ENCODE peak calls at places on chromosomes 12 and 14, in five cellular contexts. L is psoas muscle, Z is HFFc6, O is fibroblast of lung, F is cardiac muscle cell. N is an unnamed sample.

GRCh38 chr12:92539966-92540791 is 162.6 kb upstream of the PLEKHG7 start:
- DNase-seq in F (no peak), Z (no peak), L (no peak), O (no peak), N (peak)

GRCh38 chr12:58034712-58035111 is 93.3 kb downstream of the ATP23 start:
- DNase-seq in O (no peak), Z (no peak), F (no peak), L (no peak), N (no peak)

GRCh38 chr14:65495196-65495595 is 82.7 kb downstream of the FUT8 start:
- DNase-seq in F (peak), L (no peak), O (peak), Z (no peak), N (no peak)

GRCh38 chr12:79547044-79547734 is 143.6 kb downstream of the PAWR start:
- DNase-seq in O (peak), L (no peak), Z (peak), F (peak), N (no peak)

GRCh38 chr12:22101749-22102243 is 55.8 kb downstream of the CMAS start:
- DNase-seq in L (peak), O (peak), Z (peak), F (peak), N (no peak)

GRCh38 chr12:86627001-86627400 is 370.8 kb upstream of the MGAT4C start:
- DNase-seq in O (no peak), Z (no peak), L (no peak), F (no peak), N (no peak)

GRCh38 chr14:46951103-46951502 is 299.5 kb upstream of the RPL10L start:
- DNase-seq in L (no peak), F (no peak), Z (no peak), O (no peak), N (no peak)

GRCh38 chr12:101648195-101648594 is 49.2 kb upstream of the CHPT1 start:
- DNase-seq in Z (no peak), O (no peak), L (no peak), F (no peak), N (no peak)

GRCh38 chr14:34231626-34232025 is 230.4 kb downstream of the SPTSSA start:
- DNase-seq in F (no peak), L (peak), O (peak), Z (no peak), N (no peak)

GRCh38 chr12:82069931-82070514 is 288.2 kb downstream of the CCDC59 start:
- DNase-seq in L (no peak), Z (no peak), O (no peak), F (no peak), N (no peak)

GRCh38 chr12:50200507-50201273 is 33.5 kb upstream of the CERS5 start:
- DNase-seq in L (no peak), F (peak), O (peak), Z (peak), N (no peak)

GRCh38 chr12:50315803-50316202 is 32.5 kb upstream of the LIMA1 start:
- DNase-seq in F (no peak), Z (no peak), O (no peak), L (no peak), N (no peak)

GRCh38 chr12:32183646-32184045 is 77.0 kb downstream of the BICD1 start:
- DNase-seq in F (no peak), Z (peak), O (peak), L (no peak), N (no peak)

GRCh38 chr12:110109037-110109836 is 14.9 kb upstream of the IFT81 start:
- DNase-seq in F (peak), Z (peak), L (peak), O (peak), N (no peak)

GRCh38 chr14:96071561-96071960 is 32.4 kb downstream of the C14orf132 start:
- DNase-seq in Z (no peak), L (no peak), O (no peak), F (no peak), N (no peak)

GRCh38 chr14:99679996-99680395 is 4.1 kb upstream of the CYP46A1 start:
- DNase-seq in L (no peak), F (no peak), O (no peak), Z (no peak), N (no peak)

GRCh38 chr12:126952106-126953007 is 1314.6 kb upstream of the TMEM132C start:
- DNase-seq in O (peak), L (no peak), Z (no peak), F (peak), N (no peak)

GRCh38 chr14:60622920-60623263 is 26.4 kb downstream of the SIX1 start:
- DNase-seq in O (peak), Z (no peak), L (no peak), F (peak), N (no peak)

GRCh38 chr12:121811434-121812319 is 7.9 kb downstream of the SETD1B start:
- DNase-seq in L (peak), O (peak), Z (peak), F (peak), N (peak)

GRCh38 chr12:46177842-46178608 is 90.8 kb downstream of the SLC38A1 start:
- DNase-seq in F (no peak), O (no peak), Z (no peak), L (no peak), N (no peak)

GRCh38 chr12:109947511-109947910 is 47.4 kb downstream of the TCHP start:
- DNase-seq in F (peak), Z (peak), L (no peak), O (peak), N (no peak)

GRCh38 chr12:130477701-130478100 is 140.0 kb downstream of the PIWIL1 start:
- DNase-seq in L (no peak), Z (no peak), F (no peak), O (no peak), N (no peak)

GRCh38 chr12:123532021-123532420 is 1.5 kb downstream of the RILPL1 start:
- DNase-seq in F (peak), Z (no peak), L (no peak), O (peak), N (peak)

GRCh38 chr12:52701281-52701680 is 2.0 kb downstream of the KRT77 start:
- DNase-seq in Z (no peak), L (no peak), F (no peak), O (no peak), N (no peak)

GRCh38 chr14:105065280-105066228 is at the start of gene GPR132:
- DNase-seq in F (peak), O (peak), Z (no peak), L (no peak), N (peak)

GRCh38 chr14:32473476-32473875 is 144.4 kb downstream of the AKAP6 start:
- DNase-seq in O (peak), L (peak), Z (peak), F (peak), N (no peak)

GRCh38 chr12:62481843-62482540 is 15.4 kb downstream of the MON2 start:
- DNase-seq in F (no peak), O (no peak), Z (no peak), L (no peak), N (no peak)

GRCh38 chr14:35114036-35114435 is 7.8 kb downstream of the PPP2R3C start:
- DNase-seq in Z (peak), L (no peak), F (no peak), O (peak), N (no peak)

GRCh38 chr12:47017901-47018479 is 61.4 kb upstream of the PCED1B start:
- DNase-seq in O (peak), Z (peak), F (no peak), L (no peak), N (no peak)

GRCh38 chr12:74468401-74468800 is 69.2 kb upstream of the ATXN7L3B start:
- DNase-seq in L (no peak), O (no peak), F (no peak), Z (no peak), N (no peak)

GRCh38 chr14:48974994-48975393 is 611.2 kb downstream of the RPS29 start:
- DNase-seq in O (no peak), Z (no peak), L (no peak), F (no peak), N (no peak)

GRCh38 chr14:34843011-34843554 is 32.1 kb downstream of the BAZ1A start:
- DNase-seq in Z (peak), L (no peak), F (peak), O (peak), N (no peak)

GRCh38 chr14:72781476-72782181 is 112.3 kb downstream of the DPF3 start:
- DNase-seq in Z (peak), O (peak), F (peak), L (no peak), N (no peak)

GRCh38 chr14:58239259-58240210 is 5.1 kb upstream of the PSMA3 start:
- DNase-seq in F (peak), O (peak), Z (peak), L (peak), N (peak)

GRCh38 chr12:120314220-120314619 is 12.1 kb downstream of the SIRT4 start:
- DNase-seq in Z (no peak), O (no peak), F (peak), L (no peak), N (no peak)

GRCh38 chr12:110689002-110689600 is at the start of gene HVCN1:
- DNase-seq in L (peak), Z (no peak), O (peak), F (peak), N (peak)

DNA sequence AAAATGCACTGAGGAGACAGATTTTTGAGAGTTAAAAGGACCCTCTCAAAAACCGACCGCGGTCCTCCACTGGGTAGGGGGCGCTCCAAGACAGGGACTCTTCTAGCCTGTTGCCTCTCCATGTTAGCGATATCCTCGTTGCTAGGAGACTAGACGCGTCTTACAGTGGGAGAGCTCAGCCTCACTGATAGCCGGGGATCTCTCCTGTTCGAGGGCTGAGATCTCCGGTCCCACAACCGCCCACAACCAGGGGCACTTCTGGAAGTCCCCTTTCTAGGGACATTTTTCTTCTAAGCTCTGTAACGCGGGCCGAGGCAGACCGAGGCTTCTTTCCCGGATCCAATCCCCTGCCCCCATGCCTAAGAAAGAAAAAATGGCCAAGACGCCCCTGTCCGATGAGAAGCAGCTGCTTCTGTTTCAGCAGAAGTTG is 21.3 kb downstream of the FKBP11 start:
- DNase-seq in L (peak), Z (peak), F (peak), O (peak), N (peak)
- TF ChIP-seq CTCF in L (peak), Z (peak), F (peak), O (peak), N (no peak)

GRCh38 chr14:21748869-21749303 is 75.3 kb upstream of the OR4E1 start:
- DNase-seq in Z (no peak), F (peak), L (no peak), O (no peak), N (no peak)
- TF ChIP-seq CTCF in Z (peak), F (peak), L (no peak), O (peak), N (no peak)

GRCh38 chr12:9109213-9109522 is 6.6 kb downstream of the A2M start:
- DNase-seq in O (no peak), F (no peak), Z (no peak), L (no peak), N (no peak)

GRCh38 chr12:9111525-9111924 is 4.2 kb downstream of the A2M start:
- DNase-seq in L (no peak), Z (no peak), F (no peak), O (no peak), N (no peak)

GRCh38 chr12:9112076-9112853 is 3.5 kb downstream of the A2M start:
- DNase-seq in O (no peak), F (no peak), L (no peak), Z (no peak), N (no peak)

GRCh38 chr12:9108504-9109212 is 7.1 kb downstream of the A2M start:
- DNase-seq in F (no peak), Z (no peak), L (no peak), O (no peak), N (no peak)

GRCh38 chr12:9109737-9110491 is 5.8 kb downstream of the A2M start:
- DNase-seq in F (no peak), O (no peak), L (no peak), Z (no peak), N (no peak)
- TF ChIP-seq CTCF in F (no peak), O (no peak), L (no peak), Z (no peak), N (no peak)

DNA sequence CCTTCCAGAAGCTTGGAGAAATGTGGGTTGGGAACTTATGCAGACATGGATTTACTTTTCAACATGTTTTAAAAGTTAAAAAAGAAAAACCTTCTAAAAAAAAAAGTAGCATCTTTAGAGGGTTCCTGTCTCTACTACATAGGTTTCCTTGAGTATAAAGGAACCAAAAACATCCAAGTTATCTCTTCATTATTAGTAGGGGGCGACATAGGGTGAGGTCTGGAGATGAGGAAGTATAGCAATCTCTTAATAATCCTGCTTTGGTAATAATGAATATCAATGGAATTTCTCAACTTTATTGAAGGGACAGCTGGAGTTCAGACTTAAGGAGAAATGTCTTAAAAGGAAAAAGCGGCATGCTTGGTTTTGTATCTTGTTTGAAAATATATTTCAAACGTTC is 6.5 kb upstream of the PLXNC1 start:
- DNase-seq in F (no peak), L (no peak), Z (no peak), O (no peak), N (no peak)
- TF ChIP-seq CTCF in F (no peak), L (no peak), Z (no peak), O (no peak), N (no peak)

GRCh38 chr12:31021809-31022492 is 51.7 kb upstream of the DDX11 start:
- DNase-seq in O (peak), F (no peak), Z (no peak), L (no peak), N (no peak)
- TF ChIP-seq CTCF in O (peak), F (no peak), Z (no peak), L (no peak), N (no peak)

DNA sequence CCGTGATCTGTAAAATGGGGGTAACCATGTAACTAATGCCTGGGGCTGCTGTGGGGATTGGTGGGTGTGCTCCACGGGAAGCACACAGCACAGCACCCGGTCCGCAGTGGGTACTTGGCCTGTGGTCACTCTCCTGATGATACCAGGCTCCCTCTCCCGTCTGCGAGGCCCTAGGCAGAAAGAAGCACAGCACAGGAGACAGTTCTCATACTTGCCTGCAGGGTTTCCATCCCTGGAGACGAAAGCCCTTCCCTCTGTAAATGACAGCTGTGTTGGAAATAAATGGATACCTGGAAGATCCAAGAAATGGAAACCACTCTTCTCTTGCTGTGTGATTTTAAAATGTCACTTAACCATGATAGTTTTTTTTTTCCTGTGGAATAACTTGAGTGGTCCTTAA is 7.9 kb upstream of the PRMT8 start:
- DNase-seq in Z (no peak), O (no peak), L (no peak), F (no peak), N (no peak)
- TF ChIP-seq CTCF in Z (no peak), O (no peak), L (no peak), F (no peak), N (no peak)

DNA sequence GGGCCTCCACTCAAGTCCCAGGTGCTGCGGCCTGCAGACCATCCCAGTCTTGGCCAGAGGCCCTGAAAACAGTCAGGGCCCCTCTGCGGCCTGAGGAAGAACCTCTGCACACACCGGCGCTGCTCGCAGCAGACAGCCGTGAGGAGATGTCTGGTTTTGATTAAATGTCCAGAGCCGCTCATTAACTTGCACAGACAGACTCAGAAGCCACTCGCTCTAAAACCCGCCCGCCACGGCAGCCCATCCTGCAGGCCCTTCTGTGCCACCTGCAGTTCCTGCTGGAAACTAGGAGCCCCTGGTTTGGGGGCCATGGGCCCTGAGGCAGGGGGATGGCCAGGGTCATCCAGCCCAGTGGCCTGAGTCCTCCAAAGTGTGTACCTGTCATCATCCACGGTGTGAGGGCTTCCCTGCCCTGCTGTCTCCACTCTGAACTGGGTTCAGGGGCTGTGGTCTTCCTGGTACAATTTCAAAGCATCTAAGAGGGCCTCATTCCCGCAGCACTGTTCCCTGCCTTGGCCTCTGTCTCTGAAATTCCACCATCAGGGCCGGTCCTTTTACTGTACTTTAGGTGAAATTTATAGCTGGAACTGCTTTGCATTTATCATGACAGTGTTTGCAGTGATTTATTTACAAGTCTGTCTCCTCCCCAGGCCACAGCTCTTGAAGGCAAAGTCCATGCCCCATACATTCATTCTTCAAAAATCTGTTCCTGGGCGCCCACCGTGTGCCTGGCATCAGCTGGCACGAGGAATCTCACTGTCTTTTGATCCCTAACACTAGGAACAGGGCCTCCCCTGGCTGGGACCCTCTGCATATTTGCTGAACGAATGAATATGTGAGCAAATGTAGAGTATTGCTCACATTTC is 36.7 kb upstream of the NCOR2 start:
- DNase-seq in F (no peak), Z (no peak), O (no peak), L (no peak), N (no peak)
- TF ChIP-seq CTCF in F (no peak), Z (no peak), O (no peak), L (no peak), N (no peak)

GRCh38 chr12:1920971-1921370 is 2.5 kb upstream of the CACNA2D4 start:
- DNase-seq in O (no peak), L (no peak), F (no peak), Z (no peak), N (no peak)
- TF ChIP-seq CTCF in O (no peak), L (no peak), F (no peak), Z (no peak), N (no peak)

DNA sequence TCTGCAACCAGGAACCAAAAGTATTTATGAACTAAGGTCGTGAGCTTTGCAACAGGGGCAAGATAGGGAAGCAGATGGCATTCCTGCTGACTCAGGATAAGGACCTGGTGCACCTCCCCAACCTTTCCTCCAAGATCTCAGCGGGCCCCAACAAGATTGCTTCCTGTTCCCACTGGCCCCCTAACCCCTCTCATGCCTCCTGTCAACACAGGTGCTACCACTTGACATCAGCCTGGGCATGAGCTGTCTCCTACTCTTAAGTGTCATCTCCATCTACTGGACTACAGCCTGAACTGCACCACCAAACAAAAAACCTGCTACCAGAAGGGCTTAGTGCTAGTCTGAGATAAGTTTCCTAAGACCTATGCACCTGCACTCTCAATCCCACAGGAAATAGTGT is 32.7 kb downstream of the MED6 start:
- DNase-seq in F (peak), L (no peak), Z (peak), O (peak), N (no peak)
- TF ChIP-seq CTCF in F (peak), L (peak), Z (peak), O (peak), N (no peak)